ENCODE peak calls at places on chromosomes 16 and 17, in eight cellular contexts. S is skeletal muscle cell; M is T-helper 2 cell treated with Interferon-gamma antibody and Interleukin-4, amounts not matched to agents 5 μg/mL and 100 μg/mL, for 36 hours; A is NCI-H2081; N is sciatic nerve; W is fibroblast of lung; R is activated T-cell treated with anti-CD3 and anti-CD28 coated beads, Interleukin-2, amount 50 U/mL, for 72 hours; E is NCI-H460. J is an unnamed sample.

GRCh38 chr16:86082400-86083030 is 183.6 kb downstream of the IRF8 start:
- DNase-seq in S (no peak), M (no peak), A (no peak), N (no peak), W (no peak), R (no peak), E (no peak), J (no peak)

GRCh38 chr16:2489581-2489980 is 14.7 kb downstream of the TBC1D24 start:
- DNase-seq in S (no peak), M (no peak), A (no peak), N (no peak), W (no peak), R (no peak), E (no peak), J (no peak)

GRCh38 chr17:74176546-74177001 is 26.9 kb upstream of the RPL38 start:
- DNase-seq in S (no peak), M (peak), A (peak), N (peak), W (peak), R (peak), E (peak), J (peak)

GRCh38 chr17:78555741-78556401 is 21.3 kb downstream of the DNAH17 start:
- DNase-seq in S (no peak), M (no peak), A (no peak), N (no peak), W (no peak), R (no peak), E (no peak), J (no peak)

GRCh38 chr17:33686171-33686570 is 393.1 kb upstream of the ASIC2 start:
- DNase-seq in S (no peak), M (no peak), A (no peak), N (no peak), W (no peak), R (peak), E (no peak), J (peak)

GRCh38 chr17:17376362-17376761 is 73.2 kb downstream of the NT5M start:
- DNase-seq in S (no peak), M (no peak), A (no peak), N (no peak), W (peak), R (no peak), E (no peak), J (no peak)

GRCh38 chr17:29071303-29071702 is 28.4 kb downstream of the PIPOX start:
- DNase-seq in S (no peak), M (no peak), A (no peak), N (no peak), W (no peak), R (no peak), E (no peak), J (no peak)

GRCh38 chr17:72985882-72986720 is 106.4 kb downstream of the SLC39A11 start:
- DNase-seq in S (no peak), M (peak), A (peak), N (peak), W (peak), R (peak), E (peak), J (peak)

GRCh38 chr16:84597518-84598390 is 20.1 kb downstream of the COTL1 start:
- DNase-seq in S (no peak), M (no peak), A (no peak), N (no peak), W (peak), R (peak), E (no peak), J (no peak)

GRCh38 chr16:57568173-57568678 is 25.8 kb downstream of the ADGRG5 start:
- DNase-seq in S (no peak), M (no peak), A (no peak), N (no peak), W (no peak), R (no peak), E (no peak), J (no peak)

GRCh38 chr16:58299757-58300349 is 5.0 kb upstream of the PRSS54 start:
- DNase-seq in S (no peak), M (no peak), A (no peak), N (no peak), W (peak), R (peak), E (peak), J (peak)

GRCh38 chr17:30376621-30377452 is 1.9 kb upstream of the CPD start:
- DNase-seq in S (peak), M (peak), A (peak), N (peak), W (peak), R (peak), E (peak), J (peak)

GRCh38 chr17:75950850-75951554 is 10.2 kb upstream of the FBF1 start:
- DNase-seq in S (peak), M (peak), A (no peak), N (no peak), W (peak), R (no peak), E (no peak), J (no peak)

GRCh38 chr17:27552467-27552779 is 78.6 kb upstream of the LGALS9 start:
- DNase-seq in S (no peak), M (no peak), A (no peak), N (no peak), W (peak), R (no peak), E (no peak), J (no peak)

GRCh38 chr16:9090101-9090959 is 1.1 kb upstream of the HAPSTR1 start:
- DNase-seq in S (no peak), M (peak), A (no peak), N (peak), W (no peak), R (peak), E (no peak), J (no peak)

GRCh38 chr17:82686366-82687324 is 11.9 kb downstream of the RAB40B start:
- DNase-seq in S (no peak), M (no peak), A (no peak), N (no peak), W (no peak), R (no peak), E (no peak), J (no peak)